ENCODE peak calls at places on chromosome 17, in five cellular contexts. Y is progenitor cell of endocrine pancreas, H is GM20000, S is HEK293T, X is WERI-Rb-1. U is an unnamed sample.

GRCh38 chr17:760371-760770 is 8.3 kb upstream of the GEMIN4 start:
- DNase-seq in Y (no peak), H (no peak), S (no peak), X (no peak), U (no peak)

GRCh38 chr17:45791041-45791582 is 7.0 kb downstream of the CRHR1 start:
- DNase-seq in Y (no peak), H (no peak), S (no peak), X (no peak), U (no peak)

GRCh38 chr17:7329360-7330098 is 394 bp upstream of the NEURL4 start:
- DNase-seq in Y (peak), H (peak), S (peak), X (peak), U (peak)

GRCh38 chr17:27657620-27658019 is 26.6 kb downstream of the LGALS9 start:
- DNase-seq in Y (no peak), H (no peak), S (no peak), X (no peak), U (peak)

GRCh38 chr17:64496786-64497564 is at the start of gene POLG2:
- DNase-seq in Y (peak), H (peak), S (peak), X (peak), U (peak)

GRCh38 chr17:81514485-81514734 is 1.8 kb upstream of the ACTG1 start:
- DNase-seq in Y (no peak), H (no peak), S (no peak), X (no peak), U (no peak)

GRCh38 chr17:66018786-66019185 is 173.1 kb downstream of the CEP112 start:
- DNase-seq in Y (no peak), H (no peak), S (no peak), X (no peak), U (no peak)

GRCh38 chr17:73272906-73273218 is 11.2 kb upstream of the CPSF4L start:
- DNase-seq in Y (no peak), H (no peak), S (no peak), X (no peak), U (no peak)

GRCh38 chr17:37700881-37701280 is 44.0 kb downstream of the HNF1B start:
- DNase-seq in Y (no peak), H (no peak), S (no peak), X (no peak), U (no peak)

GRCh38 chr17:82051776-82052637 is at the start of the genes GPS1 and RFNG:
- DNase-seq in Y (peak), H (peak), S (peak), X (peak), U (peak)

GRCh38 chr17:30164531-30164930 is 47.9 kb downstream of the NSRP1 start:
- DNase-seq in Y (no peak), H (no peak), S (no peak), X (no peak), U (no peak)

GRCh38 chr17:72719582-72720493 is 372.6 kb downstream of the SLC39A11 start:
- DNase-seq in Y (no peak), H (no peak), S (no peak), X (no peak), U (peak)

GRCh38 chr17:67833946-67834631 is 8.8 kb downstream of the BPTF start:
- DNase-seq in Y (no peak), H (no peak), S (peak), X (no peak), U (no peak)

GRCh38 chr17:29562615-29563014 is 4.2 kb downstream of the ABHD15 start:
- DNase-seq in Y (no peak), H (no peak), S (no peak), X (no peak), U (no peak)

GRCh38 chr17:77233635-77234334 is 93.0 kb downstream of the SEC14L1 start:
- DNase-seq in Y (no peak), H (peak), S (no peak), X (no peak), U (peak)

GRCh38 chr17:82221341-82221902 is 7.4 kb upstream of the SLC16A3 start:
- DNase-seq in Y (no peak), H (no peak), S (no peak), X (no peak), U (no peak)

GRCh38 chr17:13638855-13639458 is 37.2 kb upstream of the HS3ST3A1 start:
- DNase-seq in Y (no peak), H (no peak), S (no peak), X (no peak), U (peak)

GRCh38 chr17:79621151-79621940 is 10.5 kb upstream of the RBFOX3 start:
- DNase-seq in Y (no peak), H (no peak), S (no peak), X (peak), U (no peak)

GRCh38 chr17:44385287-44386181 is 3.9 kb downstream of the ITGA2B start:
- DNase-seq in Y (peak), H (peak), S (peak), X (peak), U (peak)

GRCh38 chr17:50264263-50265113 is 9.8 kb upstream of the TMEM92 start:
- DNase-seq in Y (no peak), H (peak), S (no peak), X (peak), U (peak)

GRCh38 chr17:55303701-55304145 is 39.0 kb downstream of the HLF start:
- DNase-seq in Y (no peak), H (no peak), S (no peak), X (no peak), U (peak)

GRCh38 chr17:59846391-59847165 is 46.2 kb downstream of the TUBD1 start:
- DNase-seq in Y (no peak), H (peak), S (no peak), X (no peak), U (peak)